ENCODE peak calls at places on chromosomes 6 and 20, in eight cellular contexts. E is non-pigmented ciliary epithelial cell; G is omental fat pad; O is stimulated activated CD4-positive, alpha-beta T cell treated with anti-CD3 and anti-CD28 coated beads, TNF-alpha, amount 100 ng/mL, for 48 hours; P is NCI-H1092 treated with DMSO at 0.1 percent for 48 hours; Z is activated naive CD8-positive, alpha-beta T cell treated with anti-CD3 and anti-CD28 coated beads, Interleukin-2, amount 50 U/mL, for 24 hours; J is NCI-H2081; U is psoas muscle. S is an unnamed sample.

GRCh38 chr6:3788408-3789017 is 37.0 kb upstream of the PXDC1 start:
- DNase-seq in E (no peak), G (no peak), O (no peak), P (no peak), Z (no peak), J (no peak), U (no peak), S (no peak)

GRCh38 chr6:112683926-112684325 is 336.8 kb downstream of the RFPL4B start:
- DNase-seq in E (peak; percentile 85), G (no peak), O (no peak), P (no peak), Z (no peak), J (no peak), U (no peak), S (peak; percentile 3)

GRCh38 chr6:19317587-19317986 is 519.6 kb upstream of the ID4 start:
- DNase-seq in E (no peak), G (no peak), O (no peak), P (no peak), Z (no peak), J (no peak), U (no peak), S (no peak)

GRCh38 chr6:136846046-136846445 is 23.7 kb downstream of the PEX7 start:
- DNase-seq in E (no peak), G (no peak), O (no peak), P (peak; percentile 33), Z (peak; percentile 21), J (peak; percentile 28), U (no peak), S (peak; percentile 24)

GRCh38 chr6:72621243-72622093 is at the start of gene KCNQ5:
- DNase-seq in E (no peak), G (no peak), O (no peak), P (no peak), Z (peak; percentile 48), J (no peak), U (peak; percentile 26), S (peak; percentile 24)

GRCh38 chr6:20631525-20631924 is 97.3 kb downstream of the CDKAL1 start:
- DNase-seq in E (no peak), G (no peak), O (no peak), P (no peak), Z (no peak), J (no peak), U (no peak), S (no peak)

GRCh38 chr20:19501476-19502115 is 256.5 kb upstream of the RIN2 start:
- DNase-seq in E (no peak), G (no peak), O (no peak), P (no peak), Z (no peak), J (no peak), U (no peak), S (no peak)

GRCh38 chr6:132669690-132670291 is 10.8 kb upstream of the TAAR1 start:
- DNase-seq in E (no peak), G (no peak), O (no peak), P (peak; percentile 21), Z (no peak), J (peak; percentile 31), U (no peak), S (peak; percentile 15)

GRCh38 chr20:36196676-36197075 is 39.6 kb upstream of the AAR2 start:
- DNase-seq in E (no peak), G (no peak), O (no peak), P (no peak), Z (no peak), J (no peak), U (no peak), S (no peak)

GRCh38 chr6:160238234-160238633 is 20.4 kb downstream of the SLC22A2 start:
- DNase-seq in E (no peak), G (no peak), O (no peak), P (no peak), Z (no peak), J (no peak), U (no peak), S (no peak)

GRCh38 chr6:84836366-84836765 is 72.0 kb upstream of the TBX18 start:
- DNase-seq in E (no peak), G (no peak), O (no peak), P (no peak), Z (no peak), J (no peak), U (no peak), S (no peak)

GRCh38 chr6:8183266-8183665 is 80.9 kb upstream of the EEF1E1 start:
- DNase-seq in E (no peak), G (no peak), O (no peak), P (no peak), Z (no peak), J (no peak), U (no peak), S (no peak)

GRCh38 chr6:47343631-47344421 is 34.1 kb upstream of the TNFRSF21 start:
- DNase-seq in E (no peak), G (no peak), O (no peak), P (peak; percentile 3), Z (no peak), J (peak; percentile 10), U (no peak), S (no peak)

GRCh38 chr20:53934421-53935352 is 135.7 kb downstream of the BCAS1 start:
- DNase-seq in E (no peak), G (no peak), O (no peak), P (no peak), Z (peak; percentile 28), J (no peak), U (no peak), S (peak; percentile 60)

GRCh38 chr6:56692586-56693245 is 50.0 kb upstream of the DST start:
- DNase-seq in E (no peak), G (no peak), O (no peak), P (no peak), Z (no peak), J (no peak), U (no peak), S (no peak)

GRCh38 chr20:21436186-21436585 is 38.9 kb upstream of the NKX2-4 start:
- DNase-seq in E (peak; percentile 84), G (no peak), O (no peak), P (no peak), Z (no peak), J (no peak), U (no peak), S (peak; percentile 25)

GRCh38 chr20:61815678-61816077 is 250.0 kb downstream of the TAF4 start:
- DNase-seq in E (no peak), G (no peak), O (no peak), P (no peak), Z (no peak), J (no peak), U (no peak), S (no peak)

GRCh38 chr6:5135783-5136376 is 50.7 kb downstream of the PPP1R3G start:
- DNase-seq in E (no peak), G (no peak), O (peak; percentile 12), P (no peak), Z (peak; percentile 52), J (peak; percentile 7), U (no peak), S (no peak)

GRCh38 chr20:35387334-35387733 is 24.4 kb downstream of the UQCC1 start:
- DNase-seq in E (no peak), G (no peak), O (no peak), P (no peak), Z (no peak), J (no peak), U (no peak), S (no peak)

GRCh38 chr6:7939186-7939863 is 28.7 kb upstream of the TXNDC5 start:
- DNase-seq in E (no peak), G (no peak), O (no peak), P (no peak), Z (no peak), J (peak; percentile 29), U (no peak), S (no peak)

GRCh38 chr6:90865513-90865912 is 278.6 kb upstream of the MAP3K7 start:
- DNase-seq in E (no peak), G (no peak), O (no peak), P (no peak), Z (no peak), J (no peak), U (no peak), S (no peak)

GRCh38 chr6:144657691-144658090 is 372.6 kb downstream of the UTRN start:
- DNase-seq in E (no peak), G (no peak), O (no peak), P (peak; percentile 9), Z (no peak), J (peak; percentile 81), U (no peak), S (no peak)

GRCh38 chr20:58895796-58896180 is 43.3 kb downstream of the GNAS start:
- DNase-seq in E (no peak), G (no peak), O (no peak), P (no peak), Z (no peak), J (no peak), U (no peak), S (no peak)

GRCh38 chr6:14211596-14211961 is 94.0 kb downstream of the CD83 start:
- DNase-seq in E (no peak), G (no peak), O (no peak), P (no peak), Z (peak; percentile 36), J (no peak), U (peak; percentile 36), S (no peak)

GRCh38 chr6:142810952-142811514 is 133.9 kb downstream of the HIVEP2 start:
- DNase-seq in E (no peak), G (no peak), O (no peak), P (no peak), Z (no peak), J (no peak), U (no peak), S (no peak)

GRCh38 chr6:3938715-3939376 is 89.7 kb downstream of the FAM50B start:
- DNase-seq in E (no peak), G (no peak), O (no peak), P (no peak), Z (no peak), J (no peak), U (no peak), S (no peak)

GRCh38 chr20:10705801-10706459 is 32.1 kb upstream of the JAG1 start:
- DNase-seq in E (no peak), G (no peak), O (no peak), P (no peak), Z (no peak), J (peak; percentile 34), U (no peak), S (peak; percentile 94)

GRCh38 chr20:881051-881820 is 34.9 kb downstream of the ANGPT4 start:
- DNase-seq in E (no peak), G (no peak), O (no peak), P (no peak), Z (peak; percentile 36), J (no peak), U (no peak), S (peak; percentile 59)

GRCh38 chr6:1321715-1322114 is 9.8 kb downstream of the FOXQ1 start:
- DNase-seq in E (no peak), G (no peak), O (no peak), P (no peak), Z (no peak), J (no peak), U (no peak), S (no peak)

GRCh38 chr6:18379376-18380117 is 7.6 kb upstream of the RNF144B start:
- DNase-seq in E (no peak), G (no peak), O (no peak), P (no peak), Z (no peak), J (no peak), U (no peak), S (no peak)

GRCh38 chr6:46017726-46018125 is 2.1 kb upstream of the CLIC5 start:
- DNase-seq in E (no peak), G (no peak), O (no peak), P (no peak), Z (no peak), J (no peak), U (no peak), S (no peak)

GRCh38 chr20:19451591-19452295 is 239.3 kb downstream of the SLC24A3 start:
- DNase-seq in E (no peak), G (no peak), O (no peak), P (no peak), Z (no peak), J (no peak), U (no peak), S (no peak)

GRCh38 chr6:153790048-153790447 is 249.0 kb upstream of the OPRM1 start:
- DNase-seq in E (peak; percentile 94), G (no peak), O (no peak), P (no peak), Z (no peak), J (peak; percentile 3), U (no peak), S (peak; percentile 2)

GRCh38 chr6:142014515-142014914 is 118.2 kb upstream of the GJE1 start:
- DNase-seq in E (peak; percentile 74), G (no peak), O (no peak), P (no peak), Z (no peak), J (no peak), U (no peak), S (peak; percentile 11)

S was measured in A549.